ENCODE peak calls at places on chromosomes 6 and 20, in nine cellular contexts. B is adrenal gland, G is SK-N-SH, P is HFF-Myc, L is tibial artery, E is left lung, Q is WERI-Rb-1, F is AG09309, V is gastrocnemius medialis. N is an unnamed sample.
A peak's percentile ranks its signal among the peaks of the same experiment; 100 is the strongest.

GRCh38 chr20:44022464-44022863 is 107.8 kb downstream of the TOX2 start:
- DNase-seq in B (no peak), E (no peak), F (no peak), G (no peak), P (no peak), Q (no peak), V (no peak), L (no peak), N (no peak)

GRCh38 chr6:135311446-135312200 is 130.5 kb downstream of the MYB start:
- DNase-seq in B (no peak), V (no peak), P (no peak), L (no peak), G (no peak), E (no peak), Q (no peak), F (no peak), N (no peak)

GRCh38 chr20:6162239-6162638 is 39.4 kb upstream of the FERMT1 start:
- DNase-seq in L (peak; percentile 84), F (no peak), P (no peak), G (no peak), B (peak; percentile 66), V (peak; percentile 80), E (no peak), Q (no peak), N (no peak)

GRCh38 chr6:154414021-154414813 is 57.6 kb upstream of the IPCEF1 start:
- DNase-seq in V (no peak), E (no peak), Q (no peak), P (no peak), B (no peak), L (no peak), F (no peak), G (no peak), N (no peak)

GRCh38 chr20:5569021-5569420 is 181.2 kb upstream of the SHLD1 start:
- DNase-seq in G (peak; percentile 52), P (no peak), B (peak; percentile 42), E (no peak), Q (peak; percentile 33), L (no peak), V (no peak), F (peak; percentile 3), N (no peak)

GRCh38 chr20:18712877-18713276 is 100.7 kb upstream of the SCP2D1 start:
- DNase-seq in F (no peak), V (no peak), E (no peak), B (no peak), L (no peak), Q (no peak), P (no peak), G (peak; percentile 22), N (no peak)

GRCh38 chr6:73801652-73802268 is 105.8 kb downstream of the CD109 start:
- DNase-seq in P (no peak), L (no peak), G (no peak), V (no peak), F (no peak), E (no peak), B (no peak), Q (no peak), N (no peak)

GRCh38 chr20:25547999-25548398 is 37.3 kb downstream of the NINL start:
- DNase-seq in V (no peak), G (no peak), B (no peak), P (no peak), Q (no peak), L (no peak), E (no peak), F (no peak), N (no peak)

GRCh38 chr6:119112856-119113530 is 34.5 kb upstream of the FAM184A start:
- DNase-seq in G (peak; percentile 9), F (no peak), B (no peak), L (no peak), P (no peak), Q (no peak), E (no peak), V (peak; percentile 18), N (no peak)

GRCh38 chr6:110217255-110217654 is 37.0 kb downstream of the CDC40 start:
- DNase-seq in E (no peak), B (no peak), V (no peak), F (no peak), G (no peak), Q (no peak), P (no peak), L (no peak), N (no peak)

GRCh38 chr20:31721408-31722332 is 998 bp downstream of the BCL2L1 start:
- DNase-seq in L (peak; percentile 75), Q (no peak), P (no peak), F (no peak), G (no peak), E (no peak), B (no peak), V (peak; percentile 54), N (no peak)

GRCh38 chr6:4775591-4776492 is at the start of gene CDYL:
- DNase-seq in B (peak; percentile 90), P (peak; percentile 44), G (peak; percentile 97), L (peak; percentile 94), E (peak; percentile 96), Q (peak; percentile 94), F (peak; percentile 46), V (peak; percentile 85), N (peak; percentile 24)

DNA sequence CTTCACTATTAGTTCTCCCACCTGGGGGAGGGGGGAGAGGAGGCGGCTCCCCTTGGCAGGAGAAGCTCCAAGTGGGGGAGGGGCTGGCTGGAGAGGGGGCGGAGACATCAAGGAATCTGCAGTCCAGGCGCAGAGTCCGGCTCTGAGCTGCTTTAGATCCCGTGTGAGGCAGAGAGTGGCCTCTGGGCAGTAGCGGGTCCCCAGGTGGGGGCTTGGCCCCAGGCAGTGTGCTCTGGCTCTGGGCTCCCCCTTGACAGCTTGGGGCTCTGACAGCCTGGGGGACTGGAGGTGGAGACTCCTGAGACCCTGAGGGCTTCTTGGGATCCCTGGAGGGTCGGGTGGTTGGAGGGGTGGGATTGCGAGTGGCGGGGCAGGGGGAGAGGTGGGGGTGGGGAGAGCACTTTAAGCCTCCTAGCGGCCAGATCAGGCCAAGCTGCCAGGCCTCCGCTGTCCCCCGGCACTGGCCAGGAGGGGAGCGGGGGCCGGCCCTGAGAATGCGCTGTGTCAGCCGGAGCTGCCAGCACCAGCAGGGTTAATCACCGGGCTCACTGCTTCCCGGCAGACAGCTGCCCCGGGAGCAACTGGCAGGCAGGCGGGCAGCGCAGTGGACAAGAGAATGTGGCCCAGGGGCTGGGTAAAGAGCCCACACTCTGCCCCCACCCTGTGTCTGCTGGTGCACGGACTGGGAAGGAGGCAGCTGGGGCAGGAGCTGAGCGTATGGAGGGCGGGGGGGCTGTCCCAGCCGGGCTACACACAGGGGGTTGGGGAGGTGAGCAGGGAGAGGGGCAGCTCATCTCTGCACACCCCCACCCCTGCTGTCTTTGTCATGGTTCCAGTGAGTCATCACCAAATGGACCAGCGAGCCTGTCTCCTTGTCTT is 1.8 kb upstream of the LAMA5 start:
- DNase-seq in E (peak; percentile 82), F (no peak), G (peak; percentile 89), V (no peak), L (peak; percentile 85), B (peak; percentile 61), P (no peak), Q (peak; percentile 96), N (no peak)
- TF ChIP-seq CTCF in E (peak; percentile 59), F (peak; percentile 36), G (peak; percentile 49), V (peak; percentile 61), L (peak; percentile 45), B (no peak), P (peak; percentile 24), Q (peak; percentile 68), N (peak; percentile 56)

DNA sequence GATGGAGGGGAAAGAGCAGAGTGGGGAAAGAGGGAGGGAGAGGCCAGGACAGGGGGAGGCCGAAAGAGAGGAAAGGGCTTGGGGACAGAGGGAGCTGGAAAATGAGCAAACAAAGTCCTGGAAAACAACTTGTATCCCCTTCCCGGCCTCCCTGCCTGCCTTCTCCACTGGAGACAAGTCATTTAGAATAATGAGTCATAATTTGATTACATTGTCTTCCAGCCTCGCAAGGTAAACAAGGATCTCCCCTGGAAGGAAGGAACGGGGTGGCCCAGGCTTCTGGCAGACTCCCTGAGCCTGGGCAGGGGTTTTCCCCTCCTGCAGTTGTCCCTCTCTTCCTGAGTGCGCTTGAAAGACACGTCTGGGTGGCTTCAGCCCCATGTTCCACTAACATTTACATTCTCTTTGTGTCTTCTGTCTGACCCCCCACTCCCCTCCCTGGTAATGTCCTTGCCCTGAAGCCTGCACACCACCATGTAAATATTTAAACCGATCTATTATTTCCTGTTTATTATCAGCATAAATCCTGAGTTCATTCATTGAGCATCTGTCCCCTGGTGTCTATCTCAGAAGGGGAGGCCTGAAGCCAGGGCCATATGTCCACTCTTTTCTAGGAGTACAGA is 12.1 kb upstream of the MRPS18A start:
- DNase-seq in P (no peak), B (no peak), L (no peak), G (no peak), V (no peak), Q (peak; percentile 53), F (no peak), E (no peak), N (no peak)
- H3K4me3 ChIP-seq in P (no peak overlapping the region), B (no peak overlapping the region), L (no peak overlapping the region), G (no peak overlapping the region), V (no peak overlapping the region), Q (no peak overlapping the region), F (no peak overlapping the region), E (no peak overlapping the region), N (no peak overlapping the region)

GRCh38 chr6:54194067-54194466 is 82.8 kb downstream of the MLIP start:
- DNase-seq in P (no peak), F (peak; percentile 18), G (no peak), B (no peak), L (no peak), V (no peak), Q (no peak), E (no peak), N (peak; percentile 9)

GRCh38 chr6:54195637-54196036 is 84.4 kb downstream of the MLIP start:
- DNase-seq in P (no peak), F (no peak), L (no peak), G (no peak), Q (no peak), V (no peak), B (no peak), E (no peak), N (no peak)

GRCh38 chr6:54192993-54193392 is 81.8 kb downstream of the MLIP start:
- DNase-seq in P (no peak), V (no peak), G (no peak), B (no peak), E (no peak), Q (no peak), L (no peak), F (no peak), N (no peak)

GRCh38 chr6:54191460-54191859 is 80.2 kb downstream of the MLIP start:
- DNase-seq in L (no peak), V (no peak), Q (no peak), E (no peak), F (no peak), P (no peak), G (no peak), B (no peak), N (no peak)

DNA sequence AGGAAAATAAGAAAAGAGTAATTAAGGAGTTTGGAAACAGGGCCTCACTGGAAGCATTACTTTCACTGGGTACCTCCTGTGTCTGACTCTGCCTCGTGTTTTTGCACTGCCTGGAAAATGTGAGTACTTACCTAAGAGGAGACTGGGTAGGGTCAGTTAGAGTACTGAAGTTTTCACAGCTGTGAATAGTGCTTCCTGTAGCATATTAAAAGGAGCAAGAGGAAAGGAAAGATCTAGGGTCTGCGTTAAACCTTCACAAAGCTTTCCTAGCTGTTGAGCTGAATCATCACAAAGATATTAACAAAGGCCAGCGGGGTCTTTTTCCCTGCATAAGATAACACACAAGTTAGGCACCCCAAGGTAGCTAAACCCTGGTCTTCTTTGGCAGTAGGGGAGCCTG is 82.3 kb downstream of the MLIP start:
- DNase-seq in V (no peak), B (no peak), L (no peak), F (no peak), P (no peak), E (no peak), G (no peak), Q (no peak), N (no peak)
- TF ChIP-seq CTCF in V (no peak), B (no peak), L (no peak), F (no peak), P (no peak), E (no peak), G (no peak), Q (no peak), N (no peak)

GRCh38 chr20:51799586-51799985 is 2.7 kb downstream of the SALL4 start:
- DNase-seq in F (no peak), B (no peak), P (no peak), V (no peak), Q (no peak), G (no peak), L (no peak), E (no peak), N (no peak)
- H3K4me3 ChIP-seq in F (no peak overlapping the region), B (no peak overlapping the region), P (no peak overlapping the region), V (no peak overlapping the region), Q (no peak overlapping the region), G (no peak overlapping the region), L (no peak overlapping the region), E (no peak overlapping the region), N (no peak overlapping the region)

N was measured in BJ.